ENCODE peak calls at places on chromosome 12, in five cellular contexts. One of them, this sample, is unnamed.
A peak's percentile ranks its signal among the peaks of the same experiment; 100 is the strongest.

GRCh38 chr12:99281277-99281676 is 366.3 kb upstream of the GARIN6 start:
- DNase-seq in tibial artery: no peak
- DNase-seq in endodermal cell: no peak
- DNase-seq in effector memory CD4-positive, alpha-beta T cell: no peak
- DNase-seq in keratinocyte: no peak
- DNase-seq in this sample: no peak

GRCh38 chr12:11576104-11576503 is 73.4 kb upstream of the ETV6 start:
- DNase-seq in tibial artery: no peak
- DNase-seq in effector memory CD4-positive, alpha-beta T cell: no peak
- DNase-seq in keratinocyte: no peak
- DNase-seq in endodermal cell: no peak
- DNase-seq in this sample: no peak

GRCh38 chr12:356276-356988 is 32.7 kb downstream of the KDM5A start:
- DNase-seq in effector memory CD4-positive, alpha-beta T cell: no peak
- DNase-seq in keratinocyte: no peak
- DNase-seq in endodermal cell: no peak
- DNase-seq in tibial artery: no peak
- DNase-seq in this sample: no peak

GRCh38 chr12:57815177-57816000 is 3.1 kb downstream of the AVIL start:
- DNase-seq in effector memory CD4-positive, alpha-beta T cell: no peak
- DNase-seq in endodermal cell: peak; percentile 92
- DNase-seq in tibial artery: peak; percentile 65
- DNase-seq in keratinocyte: no peak
- DNase-seq in this sample: no peak

GRCh38 chr12:95083938-95084337 is 10.5 kb upstream of the NR2C1 start:
- DNase-seq in endodermal cell: no peak
- DNase-seq in effector memory CD4-positive, alpha-beta T cell: no peak
- DNase-seq in keratinocyte: no peak
- DNase-seq in tibial artery: no peak
- DNase-seq in this sample: no peak

GRCh38 chr12:109053382-109054123 is 1.2 kb downstream of the USP30 start:
- DNase-seq in tibial artery: no peak
- DNase-seq in endodermal cell: no peak
- DNase-seq in effector memory CD4-positive, alpha-beta T cell: no peak
- DNase-seq in keratinocyte: no peak
- DNase-seq in this sample: peak; percentile 57

GRCh38 chr12:29039013-29039412 is 110.1 kb upstream of the FAR2 start:
- DNase-seq in effector memory CD4-positive, alpha-beta T cell: no peak
- DNase-seq in keratinocyte: no peak
- DNase-seq in tibial artery: no peak
- DNase-seq in endodermal cell: no peak
- DNase-seq in this sample: no peak

GRCh38 chr12:62604856-62605255 is 138.2 kb downstream of the MON2 start:
- DNase-seq in effector memory CD4-positive, alpha-beta T cell: no peak
- DNase-seq in endodermal cell: no peak
- DNase-seq in keratinocyte: no peak
- DNase-seq in tibial artery: no peak
- DNase-seq in this sample: peak; percentile 15

GRCh38 chr12:130981947-130982346 is 28.2 kb downstream of the ADGRD1 start:
- DNase-seq in endodermal cell: peak; percentile 42
- DNase-seq in tibial artery: no peak
- DNase-seq in effector memory CD4-positive, alpha-beta T cell: no peak
- DNase-seq in keratinocyte: no peak
- DNase-seq in this sample: no peak

GRCh38 chr12:113875681-113876080 is 90.4 kb downstream of the RBM19 start:
- DNase-seq in effector memory CD4-positive, alpha-beta T cell: no peak
- DNase-seq in tibial artery: no peak
- DNase-seq in keratinocyte: no peak
- DNase-seq in endodermal cell: no peak
- DNase-seq in this sample: no peak

GRCh38 chr12:3125674-3126073 is 48.5 kb downstream of the TSPAN9 start:
- DNase-seq in endodermal cell: no peak
- DNase-seq in effector memory CD4-positive, alpha-beta T cell: no peak
- DNase-seq in tibial artery: no peak
- DNase-seq in keratinocyte: no peak
- DNase-seq in this sample: no peak

GRCh38 chr12:49345840-49346658 is 639 bp upstream of the DNAJC22 start:
- DNase-seq in keratinocyte: no peak
- DNase-seq in endodermal cell: peak; percentile 84
- DNase-seq in tibial artery: peak; percentile 53
- DNase-seq in effector memory CD4-positive, alpha-beta T cell: no peak
- DNase-seq in this sample: no peak

GRCh38 chr12:51923506-51924365 is 16.4 kb downstream of the ACVRL1 start:
- DNase-seq in keratinocyte: no peak
- DNase-seq in endodermal cell: peak; percentile 93
- DNase-seq in tibial artery: peak; percentile 71
- DNase-seq in effector memory CD4-positive, alpha-beta T cell: peak; percentile 10
- DNase-seq in this sample: peak; percentile 11

GRCh38 chr12:84636801-84637285 is 275.8 kb downstream of the SLC6A15 start:
- DNase-seq in tibial artery: no peak
- DNase-seq in effector memory CD4-positive, alpha-beta T cell: no peak
- DNase-seq in endodermal cell: no peak
- DNase-seq in keratinocyte: no peak
- DNase-seq in this sample: no peak

GRCh38 chr12:55057466-55057865 is 37.7 kb downstream of the NEUROD4 start:
- DNase-seq in endodermal cell: peak; percentile 53
- DNase-seq in keratinocyte: no peak
- DNase-seq in effector memory CD4-positive, alpha-beta T cell: no peak
- DNase-seq in tibial artery: no peak
- DNase-seq in this sample: no peak

GRCh38 chr12:111448831-111449790 is 43.4 kb downstream of the SH2B3 start:
- DNase-seq in tibial artery: peak; percentile 34
- DNase-seq in keratinocyte: no peak
- DNase-seq in effector memory CD4-positive, alpha-beta T cell: no peak
- DNase-seq in endodermal cell: peak; percentile 42
- DNase-seq in this sample: no peak

GRCh38 chr12:91968772-91969171 is 176.9 kb downstream of the BTG1 start:
- DNase-seq in tibial artery: no peak
- DNase-seq in endodermal cell: no peak
- DNase-seq in keratinocyte: no peak
- DNase-seq in effector memory CD4-positive, alpha-beta T cell: no peak
- DNase-seq in this sample: no peak

GRCh38 chr12:91972896-91973295 is 172.8 kb downstream of the BTG1 start:
- DNase-seq in endodermal cell: no peak
- DNase-seq in tibial artery: no peak
- DNase-seq in keratinocyte: no peak
- DNase-seq in effector memory CD4-positive, alpha-beta T cell: no peak
- DNase-seq in this sample: no peak

GRCh38 chr12:91965781-91966180 is 179.9 kb downstream of the BTG1 start:
- DNase-seq in keratinocyte: no peak
- DNase-seq in tibial artery: no peak
- DNase-seq in effector memory CD4-positive, alpha-beta T cell: no peak
- DNase-seq in endodermal cell: no peak
- DNase-seq in this sample: no peak

GRCh38 chr12:91964501-91964900 is 181.1 kb downstream of the BTG1 start:
- DNase-seq in endodermal cell: no peak
- DNase-seq in keratinocyte: no peak
- DNase-seq in tibial artery: no peak
- DNase-seq in effector memory CD4-positive, alpha-beta T cell: no peak
- DNase-seq in this sample: no peak

DNA sequence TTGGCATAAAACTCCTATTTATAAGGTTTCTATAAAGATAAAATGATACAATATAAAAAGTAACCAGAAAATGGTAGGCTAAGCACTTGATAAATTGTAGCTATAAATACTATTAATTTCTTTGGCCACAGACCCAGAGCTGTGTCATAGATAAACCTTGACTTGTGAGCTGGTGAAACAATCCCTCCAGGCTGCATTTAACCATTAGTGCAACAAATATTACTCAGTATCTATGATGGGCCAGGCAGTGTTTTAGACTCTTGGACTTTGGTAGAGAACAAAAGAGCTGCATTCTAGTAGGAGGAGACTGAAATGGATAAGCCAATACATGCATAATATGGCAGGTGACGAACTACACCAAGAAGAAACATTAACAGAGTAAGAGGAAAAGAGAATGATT is 178.1 kb downstream of the BTG1 start:
- DNase-seq in tibial artery: no peak
- DNase-seq in effector memory CD4-positive, alpha-beta T cell: no peak
- DNase-seq in keratinocyte: no peak
- DNase-seq in endodermal cell: no peak
- DNase-seq in this sample: no peak
- H3K4me1 ChIP-seq in tibial artery: no peaks in the 10 kb centered on the region
- H3K4me1 ChIP-seq in effector memory CD4-positive, alpha-beta T cell: no peaks in the 10 kb centered on the region
- H3K4me1 ChIP-seq in keratinocyte: no peaks in the 10 kb centered on the region
- H3K4me1 ChIP-seq in endodermal cell: no peaks in the 10 kb centered on the region
- H3K4me1 ChIP-seq in this sample: no peaks in the 10 kb centered on the region

GRCh38 chr12:123098780-123099179 is 52.1 kb downstream of the PITPNM2 start:
- DNase-seq in endodermal cell: no peak
- DNase-seq in effector memory CD4-positive, alpha-beta T cell: no peak
- DNase-seq in keratinocyte: no peak
- DNase-seq in tibial artery: no peak
- DNase-seq in this sample: no peak

GRCh38 chr12:123100882-123101281 is 50.0 kb downstream of the PITPNM2 start:
- DNase-seq in tibial artery: no peak
- DNase-seq in endodermal cell: no peak
- DNase-seq in keratinocyte: no peak
- DNase-seq in effector memory CD4-positive, alpha-beta T cell: no peak
- DNase-seq in this sample: no peak

GRCh38 chr12:123097521-123098084 is 53.3 kb downstream of the PITPNM2 start:
- DNase-seq in tibial artery: peak; percentile 82
- DNase-seq in keratinocyte: no peak
- DNase-seq in endodermal cell: no peak
- DNase-seq in effector memory CD4-positive, alpha-beta T cell: no peak
- DNase-seq in this sample: no peak

GRCh38 chr12:123101467-123102004 is 49.4 kb downstream of the PITPNM2 start:
- DNase-seq in tibial artery: no peak
- DNase-seq in keratinocyte: no peak
- DNase-seq in endodermal cell: no peak
- DNase-seq in effector memory CD4-positive, alpha-beta T cell: no peak
- DNase-seq in this sample: no peak

DNA sequence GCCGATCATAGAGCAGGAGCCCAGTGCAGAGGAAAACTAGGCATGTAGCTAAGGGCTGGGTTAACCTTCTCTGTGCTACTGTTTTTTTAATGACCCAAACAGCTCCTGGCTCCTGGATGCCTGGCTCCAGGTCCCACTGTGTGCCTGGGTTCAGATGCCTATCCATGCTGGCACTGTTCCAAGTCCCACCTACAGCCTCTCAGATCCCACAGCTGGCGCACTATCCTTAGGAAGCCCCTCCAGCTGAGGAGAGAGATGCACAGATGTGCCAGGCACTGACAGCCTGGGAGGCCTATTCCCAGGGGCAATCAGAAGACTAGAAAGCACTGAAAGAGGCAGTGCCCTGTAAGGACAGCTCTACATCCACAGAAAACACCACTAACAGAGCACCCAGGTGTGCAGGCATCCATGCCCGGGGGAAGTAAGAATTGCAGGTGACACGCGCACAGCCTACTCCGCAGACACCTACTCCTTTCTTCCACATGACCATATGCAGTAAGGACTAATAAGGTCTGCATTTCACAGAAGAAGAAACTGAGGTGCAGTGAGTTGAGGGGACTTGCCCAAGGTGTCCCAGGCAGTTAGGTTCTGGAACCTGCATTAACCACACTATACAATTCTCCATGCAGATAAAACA is 51.2 kb downstream of the PITPNM2 start:
- DNase-seq in tibial artery: no peak
- DNase-seq in keratinocyte: no peak
- DNase-seq in endodermal cell: no peak
- DNase-seq in effector memory CD4-positive, alpha-beta T cell: no peak
- DNase-seq in this sample: no peak
- H3K4me1 ChIP-seq in tibial artery: peaks cover 13% of the 10 kb centered on the region
- H3K4me1 ChIP-seq in keratinocyte: peaks cover 4% of the 10 kb centered on the region
- H3K4me1 ChIP-seq in endodermal cell: peaks cover 11% of the 10 kb centered on the region
- H3K4me1 ChIP-seq in effector memory CD4-positive, alpha-beta T cell: no peaks in the 10 kb centered on the region
- H3K4me1 ChIP-seq in this sample: peaks cover 17% of the 10 kb centered on the region

GRCh38 chr12:64635356-64635998 is 25.2 kb downstream of the RASSF3 start:
- DNase-seq in endodermal cell: no peak
- DNase-seq in keratinocyte: no peak
- DNase-seq in tibial artery: no peak
- DNase-seq in effector memory CD4-positive, alpha-beta T cell: no peak
- DNase-seq in this sample: no peak
- H3K4me1 ChIP-seq in endodermal cell: peaks cover 7% of the 10 kb centered on the region
- H3K4me1 ChIP-seq in keratinocyte: peaks cover 9% of the 10 kb centered on the region
- H3K4me1 ChIP-seq in tibial artery: peaks cover 26% of the 10 kb centered on the region
- H3K4me1 ChIP-seq in effector memory CD4-positive, alpha-beta T cell: peaks cover 45% of the 10 kb centered on the region
- H3K4me1 ChIP-seq in this sample: peaks cover 80% of the 10 kb centered on the region

GRCh38 chr12:116157845-116158267 is 119.6 kb downstream of the MED13L start:
- DNase-seq in effector memory CD4-positive, alpha-beta T cell: no peak
- DNase-seq in tibial artery: no peak
- DNase-seq in keratinocyte: no peak
- DNase-seq in endodermal cell: peak; percentile 55
- DNase-seq in this sample: no peak
- H3K4me1 ChIP-seq in effector memory CD4-positive, alpha-beta T cell: peaks cover 6% of the 10 kb centered on the region
- H3K4me1 ChIP-seq in tibial artery: peaks cover 34% of the 10 kb centered on the region
- H3K4me1 ChIP-seq in keratinocyte: peaks cover 9% of the 10 kb centered on the region
- H3K4me1 ChIP-seq in endodermal cell: peaks cover 28% of the 10 kb centered on the region
- H3K4me1 ChIP-seq in this sample: peaks cover 6% of the 10 kb centered on the region

DNA sequence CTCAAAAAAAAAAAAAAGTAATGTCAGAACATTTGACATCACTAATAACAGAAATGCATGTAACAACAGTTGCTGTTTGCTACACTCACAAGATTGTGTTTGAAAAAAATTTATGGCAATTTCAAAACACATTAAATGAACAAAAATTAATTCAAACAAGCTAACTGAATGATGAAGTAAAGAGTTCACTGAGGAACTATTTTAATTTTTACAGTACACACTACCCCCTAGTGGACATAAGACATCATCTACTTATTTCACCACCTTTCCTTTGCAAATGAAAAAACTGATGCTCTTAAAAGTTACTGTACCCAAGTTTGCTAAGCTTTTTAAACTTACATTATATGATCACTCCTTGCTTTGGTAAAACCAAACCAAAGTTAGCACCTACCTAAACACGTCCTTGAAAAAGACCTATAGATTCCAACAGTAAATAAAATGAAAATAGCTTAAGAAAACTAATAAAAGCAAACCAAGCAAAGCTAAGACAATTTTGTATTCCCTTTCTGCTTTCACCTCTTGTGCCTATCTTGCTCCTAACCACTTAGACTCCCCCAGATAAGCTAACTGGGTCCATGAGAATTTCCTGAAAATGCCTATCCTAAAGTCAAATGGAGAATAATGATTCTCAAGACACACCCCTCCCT is 22.2 kb downstream of the UBE2N start:
- DNase-seq in keratinocyte: no peak
- DNase-seq in effector memory CD4-positive, alpha-beta T cell: no peak
- DNase-seq in endodermal cell: no peak
- DNase-seq in tibial artery: no peak
- DNase-seq in this sample: peak; percentile 64
- H3K4me1 ChIP-seq in keratinocyte: no peaks in the 10 kb centered on the region
- H3K4me1 ChIP-seq in effector memory CD4-positive, alpha-beta T cell: peaks cover 10% of the 10 kb centered on the region
- H3K4me1 ChIP-seq in endodermal cell: peaks cover 22% of the 10 kb centered on the region
- H3K4me1 ChIP-seq in tibial artery: peaks cover 16% of the 10 kb centered on the region
- H3K4me1 ChIP-seq in this sample: peaks cover 63% of the 10 kb centered on the region

GRCh38 chr12:6492838-6493579 is at the start of gene MRPL51:
- DNase-seq in effector memory CD4-positive, alpha-beta T cell: peak; percentile 85
- DNase-seq in tibial artery: peak; percentile 97
- DNase-seq in endodermal cell: peak; percentile 100
- DNase-seq in keratinocyte: no peak
- DNase-seq in this sample: peak; percentile 91
- H3K4me1 ChIP-seq in effector memory CD4-positive, alpha-beta T cell: peaks cover 10% of the 10 kb centered on the region
- H3K4me1 ChIP-seq in tibial artery: peaks cover 22% of the 10 kb centered on the region
- H3K4me1 ChIP-seq in endodermal cell: peaks cover 5% of the 10 kb centered on the region
- H3K4me1 ChIP-seq in keratinocyte: peaks cover 23% of the 10 kb centered on the region
- H3K4me1 ChIP-seq in this sample: peaks cover 30% of the 10 kb centered on the region

GRCh38 chr12:69095765-69096477 is 143.4 kb upstream of the CPSF6 start:
- DNase-seq in tibial artery: no peak
- DNase-seq in endodermal cell: no peak
- DNase-seq in effector memory CD4-positive, alpha-beta T cell: no peak
- DNase-seq in keratinocyte: no peak
- DNase-seq in this sample: no peak
- H3K4me1 ChIP-seq in tibial artery: no peaks in the 10 kb centered on the region
- H3K4me1 ChIP-seq in endodermal cell: peaks cover 9% of the 10 kb centered on the region
- H3K4me1 ChIP-seq in effector memory CD4-positive, alpha-beta T cell: no peaks in the 10 kb centered on the region
- H3K4me1 ChIP-seq in keratinocyte: peaks cover 11% of the 10 kb centered on the region
- H3K4me1 ChIP-seq in this sample: no peaks in the 10 kb centered on the region

GRCh38 chr12:46559311-46559710 is 186.7 kb upstream of the SLC38A2 start:
- DNase-seq in tibial artery: no peak
- DNase-seq in endodermal cell: no peak
- DNase-seq in effector memory CD4-positive, alpha-beta T cell: no peak
- DNase-seq in keratinocyte: no peak
- DNase-seq in this sample: no peak
- H3K4me1 ChIP-seq in tibial artery: peaks cover 43% of the 10 kb centered on the region
- H3K4me1 ChIP-seq in endodermal cell: peaks cover 6% of the 10 kb centered on the region
- H3K4me1 ChIP-seq in effector memory CD4-positive, alpha-beta T cell: no peaks in the 10 kb centered on the region
- H3K4me1 ChIP-seq in keratinocyte: peaks cover 85% of the 10 kb centered on the region
- H3K4me1 ChIP-seq in this sample: no peaks in the 10 kb centered on the region